ENCODE peak calls at places on chromosomes 13 and 19, in five cellular contexts. V, R, A, S and F are unnamed samples.
A peak's percentile ranks its signal among the peaks of the same experiment; 100 is the strongest.

GRCh38 chr19:3547301-3547731 is 8.3 kb downstream of the TEKTIP1 start:
- DNase-seq in V (no peak), R (no peak), A (no peak), S (no peak), F (no peak)

GRCh38 chr13:74574964-74575728 is 440.9 kb upstream of the KLF12 start:
- DNase-seq in V (no peak), R (no peak), A (no peak), S (no peak), F (peak; percentile 13)

GRCh38 chr19:16026131-16026530 is 50.2 kb upstream of the TPM4 start:
- DNase-seq in V (no peak), R (no peak), A (no peak), S (no peak), F (no peak)

GRCh38 chr13:25170554-25171107 is 1.5 kb downstream of the AMER2 start:
- DNase-seq in V (no peak), R (no peak), A (no peak), S (no peak), F (no peak)

GRCh38 chr19:31586282-31586681 is 237.0 kb upstream of the TSHZ3 start:
- DNase-seq in V (no peak), R (no peak), A (no peak), S (no peak), F (no peak)

GRCh38 chr19:35404879-35405622 is 34.2 kb downstream of the GPR42 start:
- DNase-seq in V (no peak), R (no peak), A (peak; percentile 95), S (peak; percentile 70), F (peak; percentile 70)

GRCh38 chr13:69094485-69094884 is 1013.1 kb upstream of the ATXN8OS start:
- DNase-seq in V (no peak), R (no peak), A (no peak), S (no peak), F (no peak)

GRCh38 chr19:29422686-29423085 is 103.1 kb upstream of the VSTM2B start:
- DNase-seq in V (no peak), R (no peak), A (no peak), S (no peak), F (no peak)

GRCh38 chr19:47430041-47430802 is 10.9 kb upstream of the MEIS3 start:
- DNase-seq in V (no peak), R (no peak), A (no peak), S (no peak), F (no peak)

GRCh38 chr19:48784527-48784926 is 26.3 kb downstream of the BCAT2 start:
- DNase-seq in V (no peak), R (no peak), A (no peak), S (no peak), F (no peak)

GRCh38 chr19:56603829-56604228 is 8.7 kb downstream of the ZNF71 start:
- DNase-seq in V (no peak), R (no peak), A (no peak), S (no peak), F (no peak)

GRCh38 chr19:56612737-56613136 is 17.6 kb downstream of the ZNF71 start:
- DNase-seq in V (no peak), R (no peak), A (no peak), S (no peak), F (no peak)

GRCh38 chr19:56613639-56614038 is 18.5 kb downstream of the ZNF71 start:
- DNase-seq in V (no peak), R (no peak), A (no peak), S (no peak), F (no peak)

GRCh38 chr19:56611288-56611687 is 16.2 kb downstream of the ZNF71 start:
- DNase-seq in V (no peak), R (no peak), A (no peak), S (no peak), F (no peak)

DNA sequence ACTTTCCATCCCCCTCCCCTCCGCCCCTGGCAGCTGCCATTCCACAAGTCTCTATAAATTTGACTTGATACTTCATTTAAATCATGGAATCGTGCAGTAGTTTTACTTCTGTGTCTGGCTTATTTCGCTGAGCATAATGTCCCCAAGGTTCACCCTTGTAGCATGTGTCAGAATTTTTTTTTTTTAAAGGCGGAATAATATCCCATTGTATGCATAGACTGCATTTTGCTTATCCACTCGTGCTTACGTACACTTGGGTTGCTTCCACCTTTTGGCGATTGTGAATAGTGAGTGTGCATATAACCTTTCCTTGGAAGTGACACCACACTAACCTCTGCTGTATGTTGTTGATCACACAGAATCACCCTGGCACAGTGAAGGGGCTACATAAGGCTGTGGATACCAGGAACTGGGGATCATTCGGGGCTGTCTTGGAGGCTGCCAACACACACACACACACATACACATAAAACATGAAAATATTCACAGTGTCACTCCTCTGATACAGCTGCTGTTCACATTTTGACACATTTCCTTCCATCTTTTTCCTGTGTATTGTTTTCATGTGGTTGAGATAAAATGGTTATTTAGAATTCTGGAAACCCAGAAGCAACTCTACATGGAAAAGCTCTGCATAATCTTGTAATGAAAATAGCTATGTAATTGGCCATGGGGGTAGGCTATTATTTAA is 13.3 kb downstream of the ZNF71 start:
- DNase-seq in V (no peak), R (no peak), A (no peak), S (no peak), F (no peak)
- H3K9me3 ChIP-seq in V (peaks cover 35% of the 10 kb centered on the region), R (peaks cover 25% of the 10 kb centered on the region), A (peaks cover 2% of the 10 kb centered on the region), S (peaks cover 70% of the 10 kb centered on the region), F (no peaks in the 10 kb centered on the region)

GRCh38 chr13:31038834-31039552 is 106.5 kb downstream of the TEX26 start:
- DNase-seq in V (no peak), R (no peak), A (peak; percentile 84), S (no peak), F (no peak)
- TF ChIP-seq ZNF274 in V (no peak), R (no peak), A (no peak), S (no peak), F (no peak)

DNA sequence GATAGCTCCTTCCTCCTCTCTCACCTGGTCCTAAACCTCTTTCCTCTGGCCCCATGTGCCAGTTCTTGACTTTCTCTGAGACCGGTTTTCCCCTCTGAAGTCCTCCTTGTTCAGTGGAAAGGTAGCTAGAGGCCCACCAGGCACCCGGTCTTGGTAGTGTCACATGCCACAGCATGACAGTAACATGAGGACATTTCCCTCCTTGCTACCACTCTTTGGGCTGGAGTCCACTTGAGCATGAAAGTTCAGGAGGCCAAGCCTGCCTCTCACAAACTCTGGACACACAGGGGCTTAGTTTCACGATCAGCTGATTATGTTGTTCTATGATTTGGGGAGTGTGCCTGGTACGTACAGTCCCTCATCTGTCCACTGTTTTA is 45.6 kb downstream of the NFIX start:
- DNase-seq in V (no peak), R (no peak), A (no peak), S (no peak), F (no peak)
- H3K4me1 ChIP-seq in V (no peaks in the 10 kb centered on the region), R (peaks cover 44% of the 10 kb centered on the region), A (no peaks in the 10 kb centered on the region), S (peaks cover 43% of the 10 kb centered on the region), F (peaks cover 7% of the 10 kb centered on the region)

GRCh38 chr19:12521996-12522395 is 29.3 kb downstream of the ZNF564 start:
- DNase-seq in V (peak; percentile 51), R (no peak), A (no peak), S (peak; percentile 18), F (peak; percentile 33)
- H3K9me3 ChIP-seq in V (peaks cover 60% of the 10 kb centered on the region), R (peaks cover 46% of the 10 kb centered on the region), A (peaks cover 39% of the 10 kb centered on the region), S (peaks cover 71% of the 10 kb centered on the region), F (peaks cover 89% of the 10 kb centered on the region)

DNA sequence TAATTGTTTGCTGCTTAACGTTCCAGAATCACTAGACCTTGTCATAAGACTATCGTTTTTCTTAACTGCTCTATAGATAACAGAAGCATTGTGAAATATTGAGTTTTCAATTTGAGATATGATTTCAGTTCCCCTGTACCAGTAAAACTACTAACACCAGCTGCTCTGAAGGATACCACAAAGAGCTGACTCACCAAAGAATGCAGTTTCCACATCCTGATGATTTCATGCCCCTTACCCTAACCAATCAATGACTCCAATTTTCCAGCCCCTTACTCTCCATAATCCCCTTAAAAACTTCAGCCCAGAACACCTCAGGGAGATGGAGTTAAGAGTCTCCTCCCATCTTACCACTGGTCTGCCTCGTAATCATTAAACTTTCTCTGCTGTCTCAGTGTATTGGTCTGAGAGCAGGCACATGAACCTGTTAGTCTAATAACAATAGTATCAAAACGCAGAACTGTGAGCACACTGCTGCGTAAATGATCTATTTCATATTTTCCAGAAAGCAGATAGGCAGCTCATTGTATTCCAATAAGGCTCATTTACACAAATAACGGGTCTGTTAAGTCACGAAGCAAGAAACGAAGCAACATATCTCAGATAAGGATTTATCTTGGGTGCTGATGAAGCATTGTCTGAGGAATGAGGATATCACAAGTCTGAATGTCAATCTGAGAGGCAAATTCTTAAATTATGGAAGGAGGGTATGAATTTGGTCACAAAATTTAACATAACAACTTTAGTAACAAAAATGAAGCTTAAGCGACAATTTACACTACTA is 14.1 kb upstream of the CCNA1 start:
- DNase-seq in V (no peak), R (no peak), A (peak; percentile 32), S (no peak), F (no peak)
- TF ChIP-seq ZNF274 in V (no peak), R (no peak), A (no peak), S (no peak), F (no peak)

GRCh38 chr19:18013621-18014111 is 5.7 kb downstream of the ARRDC2 start:
- DNase-seq in V (no peak), R (no peak), A (no peak), S (peak; percentile 95), F (no peak)
- H3K4me1 ChIP-seq in V (no peaks in the 10 kb centered on the region), R (peaks cover 6% of the 10 kb centered on the region), A (peaks cover under 1% of the 10 kb centered on the region), S (peaks cover 59% of the 10 kb centered on the region), F (peaks cover 16% of the 10 kb centered on the region)

GRCh38 chr19:41705393-41706174 is 2.8 kb upstream of the CEACAM5 start:
- DNase-seq in V (no peak), R (no peak), A (no peak), S (no peak), F (no peak)
- H3K9me3 ChIP-seq in V (peaks cover 71% of the 10 kb centered on the region), R (no peaks in the 10 kb centered on the region), A (no peaks in the 10 kb centered on the region), S (no peaks in the 10 kb centered on the region), F (peaks cover 5% of the 10 kb centered on the region)

DNA sequence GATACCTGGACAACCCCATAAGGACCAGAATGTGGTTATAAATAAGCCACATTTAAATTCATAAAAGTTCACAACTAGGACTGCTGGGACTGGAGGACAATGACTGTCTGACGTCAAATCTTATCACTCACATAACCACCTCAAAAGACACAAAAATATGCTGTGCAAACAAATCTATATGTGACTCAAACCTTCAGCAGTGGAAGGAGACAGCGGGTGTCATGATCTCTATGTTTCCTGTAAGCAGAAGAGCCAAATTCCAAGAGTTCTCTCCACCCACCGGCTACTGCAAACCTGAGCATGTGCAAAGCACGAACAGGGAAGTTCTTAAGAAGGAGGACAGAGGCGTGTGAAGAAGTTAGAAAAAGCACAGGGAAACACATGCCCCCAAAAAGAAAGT is 113.2 kb downstream of the MYCBP2 start:
- DNase-seq in V (no peak), R (no peak), A (no peak), S (no peak), F (no peak)
- TF ChIP-seq ZNF274 in V (no peak), R (no peak), A (no peak), S (no peak), F (no peak)

DNA sequence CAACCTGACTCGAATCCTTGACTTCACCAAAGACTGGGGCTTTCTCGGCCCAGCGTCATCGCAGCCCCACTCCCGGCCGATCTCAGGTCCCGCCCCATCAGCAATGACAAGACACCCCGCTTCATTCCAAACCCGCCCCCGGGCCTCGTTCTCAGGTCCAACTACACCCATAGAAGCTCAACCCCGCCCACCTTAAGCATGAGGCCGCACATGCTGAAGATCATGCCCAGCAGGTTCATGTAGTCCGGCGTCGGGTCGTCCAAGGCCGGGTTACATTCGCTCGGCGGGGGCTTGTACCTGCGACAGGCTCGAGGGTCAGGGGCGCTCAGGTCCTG is 2.3 kb downstream of the WDR83 start:
- DNase-seq in V (no peak), R (no peak), A (no peak), S (peak; percentile 40), F (no peak)
- H3K4me1 ChIP-seq in V (peaks cover 22% of the 10 kb centered on the region), R (peaks cover 37% of the 10 kb centered on the region), A (peaks cover 30% of the 10 kb centered on the region), S (peaks cover 43% of the 10 kb centered on the region), F (peaks cover 26% of the 10 kb centered on the region)